ENCODE peak calls at places on chromosomes 12 and 14, in four cellular contexts. B is SJSA1; S is GM04503; E is effector memory CD4-positive, alpha-beta T cell. U is an unnamed sample.
A peak's percentile ranks its signal among the peaks of the same experiment; 100 is the strongest.

GRCh38 chr12:6613776-6614512 is 6.8 kb upstream of the CHD4 start:
- DNase-seq in B (peak; percentile 88), S (peak; percentile 85), E (no peak), U (peak; percentile 89)

GRCh38 chr14:93064411-93065271 is 51.1 kb downstream of the ITPK1 start:
- DNase-seq in B (no peak), S (no peak), E (no peak), U (no peak)

GRCh38 chr14:91229743-91230200 is 14.7 kb downstream of the GPR68 start:
- DNase-seq in B (no peak), S (no peak), E (peak; percentile 56), U (no peak)

GRCh38 chr12:65275627-65276026 is 2.9 kb upstream of the MSRB3 start:
- DNase-seq in B (no peak), S (no peak), E (no peak), U (no peak)

GRCh38 chr12:19979584-19979983 is 388.8 kb upstream of the PDE3A start:
- DNase-seq in B (no peak), S (no peak), E (no peak), U (no peak)

GRCh38 chr12:80509781-80510556 is 65.9 kb downstream of the PTPRQ start:
- DNase-seq in B (peak; percentile 76), S (peak; percentile 62), E (no peak), U (peak; percentile 19)

GRCh38 chr14:64416348-64416932 is 28.3 kb downstream of the MTHFD1 start:
- DNase-seq in B (no peak), S (no peak), E (no peak), U (no peak)

GRCh38 chr12:106275458-106275857 is 27.1 kb upstream of the TCP11L2 start:
- DNase-seq in B (no peak), S (no peak), E (no peak), U (no peak)

GRCh38 chr12:11832100-11832499 is 182.6 kb downstream of the ETV6 start:
- DNase-seq in B (no peak), S (no peak), E (no peak), U (no peak)

GRCh38 chr12:93198086-93198485 is 179.6 kb upstream of the NUDT4 start:
- DNase-seq in B (no peak), S (peak; percentile 73), E (no peak), U (no peak)

GRCh38 chr12:122406701-122407154 is 15.7 kb downstream of the CLIP1 start:
- DNase-seq in B (peak; percentile 25), S (no peak), E (no peak), U (no peak)

GRCh38 chr12:111741235-111741812 is 25.4 kb upstream of the ALDH2 start:
- DNase-seq in B (no peak), S (no peak), E (no peak), U (no peak)

GRCh38 chr12:115319641-115320040 is 635.7 kb upstream of the TBX3 start:
- DNase-seq in B (no peak), S (no peak), E (no peak), U (no peak)

GRCh38 chr12:3097186-3097804 is 20.1 kb downstream of the TSPAN9 start:
- DNase-seq in B (no peak), S (no peak), E (no peak), U (no peak)

GRCh38 chr12:13093850-13094225 is 9.6 kb downstream of the GSG1 start:
- DNase-seq in B (no peak), S (no peak), E (no peak), U (no peak)

GRCh38 chr14:75654127-75654732 is 6.4 kb downstream of the ERG28 start:
- DNase-seq in B (peak; percentile 52), S (no peak), E (peak; percentile 57), U (no peak)

GRCh38 chr14:100786131-100786530 is 39.8 kb upstream of the MEG3 start:
- DNase-seq in B (no peak), S (no peak), E (no peak), U (no peak)

GRCh38 chr12:125568306-125568705 is 503.1 kb downstream of the AACS start:
- DNase-seq in B (no peak), S (no peak), E (no peak), U (no peak)

GRCh38 chr14:79018846-79019245 is 848.7 kb downstream of the NRXN3 start:
- DNase-seq in B (peak; percentile 39), S (no peak), E (no peak), U (no peak)

GRCh38 chr12:94092516-94093241 is 55.7 kb upstream of the PLXNC1 start:
- DNase-seq in B (no peak), S (no peak), E (no peak), U (no peak)

GRCh38 chr12:95834572-95834971 is 24.2 kb upstream of the SNRPF start:
- DNase-seq in B (no peak), S (no peak), E (no peak), U (no peak)

GRCh38 chr14:63887899-63888298 is 35.1 kb downstream of the SYNE2 start:
- DNase-seq in B (no peak), S (no peak), E (no peak), U (no peak)